ENCODE peak calls at places on chromosome 2, in five cellular contexts. Y is AG04450, H is fibroblast of lung, B is vagina, P is cardiac muscle cell. T is an unnamed sample.

GRCh38 chr2:225479386-225479785 is 79.9 kb downstream of the NYAP2 start:
- DNase-seq in Y (no peak), H (no peak), B (no peak), P (no peak), T (no peak)

GRCh38 chr2:86439879-86440630 is 1.1 kb upstream of the KDM3A start:
- DNase-seq in Y (no peak), H (peak), B (no peak), P (peak), T (no peak)

GRCh38 chr2:232533944-232534710 is 5.4 kb upstream of the CHRNG start:
- DNase-seq in Y (no peak), H (no peak), B (no peak), P (peak), T (no peak)

GRCh38 chr2:6957031-6957714 is 40.0 kb downstream of the RNF144A start:
- DNase-seq in Y (no peak), H (no peak), B (peak), P (no peak), T (no peak)

GRCh38 chr2:19635951-19636505 is 265.8 kb downstream of the TTC32 start:
- DNase-seq in Y (no peak), H (no peak), B (no peak), P (no peak), T (no peak)

GRCh38 chr2:128644745-128645256 is 326.1 kb upstream of the HS6ST1 start:
- DNase-seq in Y (no peak), H (peak), B (no peak), P (no peak), T (no peak)

GRCh38 chr2:209579236-209579749 is 155.4 kb downstream of the MAP2 start:
- DNase-seq in Y (no peak), H (peak), B (no peak), P (peak), T (peak)

GRCh38 chr2:204913312-204913711 is 368.0 kb downstream of the PARD3B start:
- DNase-seq in Y (no peak), H (no peak), B (no peak), P (no peak), T (no peak)

GRCh38 chr2:172561270-172561669 is 5.4 kb downstream of the PDK1 start:
- DNase-seq in Y (no peak), H (no peak), B (no peak), P (no peak), T (no peak)

GRCh38 chr2:112723556-112723940 is 2.7 kb downstream of the NT5DC4 start:
- DNase-seq in Y (no peak), H (no peak), B (no peak), P (no peak), T (no peak)

GRCh38 chr2:236753611-236754010 is 184.0 kb downstream of the ACKR3 start:
- DNase-seq in Y (no peak), H (no peak), B (no peak), P (no peak), T (no peak)

DNA sequence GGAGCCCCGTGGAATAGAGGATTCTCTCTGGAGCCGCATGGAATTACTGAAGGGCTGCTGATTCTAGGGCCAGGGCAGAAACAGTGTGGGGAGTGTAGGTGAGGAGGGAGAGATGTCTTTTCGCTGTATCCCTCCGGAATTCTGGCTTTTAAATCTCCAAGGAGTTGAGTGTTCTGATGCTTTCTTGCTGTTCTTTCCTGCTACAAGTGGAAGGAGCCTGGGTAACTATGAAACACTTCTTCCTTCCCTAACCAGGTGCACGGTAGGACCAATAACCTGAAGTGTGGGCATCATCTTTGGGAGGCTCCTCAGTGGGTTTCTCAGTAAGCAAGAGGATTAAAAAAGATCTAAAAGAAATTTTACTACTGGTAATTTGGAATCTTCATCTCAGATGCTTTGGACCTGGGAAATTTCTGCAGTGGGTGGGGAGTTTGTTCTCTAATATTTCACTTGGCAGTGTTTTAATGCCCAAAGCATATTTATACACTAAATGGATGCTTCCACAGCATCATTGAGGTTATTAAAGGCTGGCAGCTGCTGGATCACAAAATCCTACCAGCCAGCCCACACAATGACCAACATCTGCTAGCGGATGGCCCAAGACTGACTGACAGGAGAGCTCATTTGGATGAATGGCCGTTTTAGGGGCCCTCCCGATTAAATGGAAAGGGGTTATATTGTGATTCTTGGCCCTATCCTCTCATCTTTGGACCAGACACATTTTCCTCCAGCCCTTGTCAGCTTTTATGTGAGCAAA is 2.1 kb downstream of the EML6 start:
- DNase-seq in Y (no peak), H (no peak), B (no peak), P (no peak), T (no peak)
- H3K27ac ChIP-seq in Y (no peak), H (no peak), B (no peak), P (no peak), T (no peak)

DNA sequence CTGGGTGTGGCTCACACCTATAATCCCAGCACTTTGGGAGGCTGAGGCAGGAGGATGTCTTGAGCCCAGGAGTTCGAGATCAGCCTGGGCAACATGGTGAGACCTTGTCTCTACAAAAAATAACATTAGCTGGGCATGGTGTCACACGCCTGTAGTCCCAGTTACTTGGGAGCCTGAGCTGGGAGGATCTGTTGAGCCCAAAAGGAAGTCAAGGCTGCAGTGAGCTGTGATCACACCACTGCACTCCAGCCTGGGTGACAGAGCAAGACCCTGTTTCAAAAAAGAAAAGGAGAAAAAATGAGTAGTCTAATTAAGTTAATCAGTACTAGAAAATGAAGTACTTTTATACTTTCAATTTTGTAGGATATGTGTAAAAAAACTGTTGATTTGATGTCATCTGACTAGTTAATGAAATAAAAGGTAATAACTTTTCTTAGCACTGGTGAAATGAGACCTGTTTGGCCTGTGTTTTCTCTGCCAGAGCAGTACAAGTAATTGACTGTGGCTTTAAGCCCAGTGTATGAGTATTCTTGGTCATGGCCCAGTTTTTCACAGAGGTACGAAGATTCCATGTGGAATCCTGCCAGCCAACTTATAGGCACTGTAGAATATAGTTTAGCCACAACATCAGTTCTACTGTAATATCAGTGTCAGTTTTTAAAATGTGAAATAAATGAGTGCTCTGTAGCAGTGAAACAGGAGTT is 35.8 kb downstream of the MFSD6 start:
- DNase-seq in Y (peak), H (peak), B (no peak), P (peak), T (no peak)
- H3K27ac ChIP-seq in Y (no peak), H (no peak), B (no peak), P (no peak), T (no peak)

GRCh38 chr2:9251154-9252001 is 44.8 kb downstream of the ASAP2 start:
- DNase-seq in Y (no peak), H (peak), B (no peak), P (peak), T (peak)
- H3K27ac ChIP-seq in Y (peak), H (peak), B (peak), P (no peak), T (peak)

DNA sequence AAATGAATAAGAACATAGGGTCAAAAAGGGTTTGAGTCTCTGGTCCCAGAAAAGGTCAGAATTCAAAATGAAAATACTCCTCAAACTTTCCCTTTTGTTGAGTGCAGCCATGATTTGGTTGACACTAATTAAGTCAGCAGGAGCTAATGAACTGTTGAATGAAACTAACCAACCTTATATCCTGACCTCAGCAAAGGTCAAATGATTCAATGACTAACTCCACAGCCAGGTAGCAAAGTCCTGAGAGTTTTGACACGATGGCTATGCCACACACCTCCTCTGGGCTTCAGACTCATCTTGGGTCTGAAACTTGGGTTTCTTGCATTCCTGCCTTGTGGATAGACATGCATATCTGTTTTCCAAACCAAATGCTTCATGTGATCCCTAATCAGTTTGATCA is 172.3 kb downstream of the INO80D start:
- DNase-seq in Y (no peak), H (no peak), B (no peak), P (no peak), T (no peak)
- H3K27ac ChIP-seq in Y (no peak), H (no peak), B (no peak), P (no peak), T (no peak)

GRCh38 chr2:142876423-142876822 is 1.0 kb upstream of the KYNU start:
- DNase-seq in Y (no peak), H (peak), B (no peak), P (no peak), T (no peak)

GRCh38 chr2:142879191-142879590 is 1.7 kb downstream of the KYNU start:
- DNase-seq in Y (no peak), H (no peak), B (no peak), P (no peak), T (no peak)

GRCh38 chr2:142875642-142876041 is 1.8 kb upstream of the KYNU start:
- DNase-seq in Y (no peak), H (no peak), B (no peak), P (no peak), T (no peak)

GRCh38 chr2:142878061-142878741 is 737 bp downstream of the KYNU start:
- DNase-seq in Y (no peak), H (no peak), B (no peak), P (no peak), T (no peak)

DNA sequence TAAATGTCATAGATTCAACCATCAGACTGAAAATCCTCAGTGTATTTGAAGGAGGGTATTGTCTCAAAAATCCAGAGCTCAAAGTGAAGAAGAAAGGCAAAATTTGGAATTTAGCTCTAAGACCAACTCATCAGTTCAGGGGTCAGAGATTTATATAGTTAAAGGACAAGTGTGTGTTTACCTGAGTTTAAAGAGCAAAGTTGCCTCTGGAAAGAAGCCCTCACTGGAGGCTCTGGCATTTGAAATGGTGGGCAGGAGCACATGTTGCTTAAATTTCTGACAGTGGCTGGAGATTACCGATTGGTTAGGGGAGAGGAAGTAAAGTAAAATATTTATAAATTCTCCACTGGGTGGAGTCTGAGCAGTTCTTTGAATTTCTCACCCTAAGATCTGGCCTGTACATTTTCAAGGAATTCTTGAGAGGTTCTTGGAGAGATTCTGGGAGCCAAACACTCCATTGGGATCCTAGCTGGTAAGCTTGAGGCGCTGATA is at the start of gene KYNU:
- DNase-seq in Y (no peak), H (peak), B (no peak), P (peak), T (peak)
- H3K27ac ChIP-seq in Y (no peak), H (no peak), B (peak), P (no peak), T (no peak)

GRCh38 chr2:102520801-102521200 is 47.8 kb downstream of the SLC9A4 start:
- DNase-seq in Y (no peak), H (no peak), B (no peak), P (peak), T (no peak)

GRCh38 chr2:102520009-102520408 is 47.0 kb downstream of the SLC9A4 start:
- DNase-seq in Y (no peak), H (peak), B (no peak), P (peak), T (peak)

GRCh38 chr2:102522169-102522568 is 49.1 kb downstream of the SLC9A4 start:
- DNase-seq in Y (no peak), H (no peak), B (no peak), P (no peak), T (no peak)

GRCh38 chr2:102514061-102514785 is 41.2 kb downstream of the SLC9A4 start:
- DNase-seq in Y (peak), H (peak), B (no peak), P (peak), T (peak)

GRCh38 chr2:102518170-102518569 is 45.1 kb downstream of the SLC9A4 start:
- DNase-seq in Y (no peak), H (no peak), B (no peak), P (no peak), T (no peak)
- H3K27ac ChIP-seq in Y (no peak), H (no peak), B (no peak), P (no peak), T (no peak)

GRCh38 chr2:136383161-136383560 is 265.2 kb upstream of the CXCR4 start:
- DNase-seq in Y (no peak), H (no peak), B (no peak), P (no peak), T (no peak)
- H3K27ac ChIP-seq in Y (no peak), H (no peak), B (no peak), P (no peak), T (no peak)